ENCODE peak calls at places on chromosomes 3 and 15, in nine cellular contexts. One of them, this sample, is unnamed.

GRCh38 chr15:67433495-67434099 is 87.3 kb upstream of the C15orf61 start:
- DNase-seq in Calu3: peak
- DNase-seq in OCI-M1: peak
- DNase-seq in GM18507: peak
- DNase-seq in stimulated activated CD4-positive, alpha-beta T cell treated with anti-CD3 and anti-CD28 coated beads, Interleukin-2, amount 100 ng/mL, for 48 hours: peak
- DNase-seq in activated effector memory CD4-positive, alpha-beta T cell treated with Interleukin-2 at 50 U/mL for 16 hours: no peak
- DNase-seq in A172: peak
- DNase-seq in colonic mucosa: peak
- DNase-seq in left cardiac atrium: peak
- DNase-seq in this sample: peak

GRCh38 chr3:111904376-111905241 is 45.5 kb downstream of the PHLDB2 start:
- DNase-seq in A172: peak
- DNase-seq in OCI-M1: peak
- DNase-seq in GM18507: no peak
- DNase-seq in activated effector memory CD4-positive, alpha-beta T cell treated with Interleukin-2 at 50 U/mL for 16 hours: no peak
- DNase-seq in stimulated activated CD4-positive, alpha-beta T cell treated with anti-CD3 and anti-CD28 coated beads, Interleukin-2, amount 100 ng/mL, for 48 hours: no peak
- DNase-seq in Calu3: peak
- DNase-seq in left cardiac atrium: no peak
- DNase-seq in colonic mucosa: no peak
- DNase-seq in this sample: no peak

GRCh38 chr3:9727041-9727595 is 4.4 kb upstream of the BRPF1 start:
- DNase-seq in OCI-M1: peak
- DNase-seq in A172: no peak
- DNase-seq in Calu3: peak
- DNase-seq in left cardiac atrium: no peak
- DNase-seq in activated effector memory CD4-positive, alpha-beta T cell treated with Interleukin-2 at 50 U/mL for 16 hours: peak
- DNase-seq in stimulated activated CD4-positive, alpha-beta T cell treated with anti-CD3 and anti-CD28 coated beads, Interleukin-2, amount 100 ng/mL, for 48 hours: peak
- DNase-seq in GM18507: no peak
- DNase-seq in colonic mucosa: no peak
- DNase-seq in this sample: peak

GRCh38 chr15:59492389-59493377 is 54.7 kb downstream of the FAM81A start:
- DNase-seq in stimulated activated CD4-positive, alpha-beta T cell treated with anti-CD3 and anti-CD28 coated beads, Interleukin-2, amount 100 ng/mL, for 48 hours: peak
- DNase-seq in GM18507: no peak
- DNase-seq in activated effector memory CD4-positive, alpha-beta T cell treated with Interleukin-2 at 50 U/mL for 16 hours: peak
- DNase-seq in Calu3: peak
- DNase-seq in OCI-M1: peak
- DNase-seq in A172: peak
- DNase-seq in colonic mucosa: peak
- DNase-seq in left cardiac atrium: peak
- DNase-seq in this sample: peak

GRCh38 chr3:136141296-136141785 is 54.8 kb downstream of the MSL2 start:
- DNase-seq in activated effector memory CD4-positive, alpha-beta T cell treated with Interleukin-2 at 50 U/mL for 16 hours: no peak
- DNase-seq in colonic mucosa: no peak
- DNase-seq in stimulated activated CD4-positive, alpha-beta T cell treated with anti-CD3 and anti-CD28 coated beads, Interleukin-2, amount 100 ng/mL, for 48 hours: no peak
- DNase-seq in left cardiac atrium: no peak
- DNase-seq in A172: no peak
- DNase-seq in OCI-M1: peak
- DNase-seq in Calu3: no peak
- DNase-seq in GM18507: no peak
- DNase-seq in this sample: no peak

GRCh38 chr3:75631541-75631940 is 32.6 kb upstream of the FRG2C start:
- DNase-seq in stimulated activated CD4-positive, alpha-beta T cell treated with anti-CD3 and anti-CD28 coated beads, Interleukin-2, amount 100 ng/mL, for 48 hours: no peak
- DNase-seq in A172: no peak
- DNase-seq in colonic mucosa: no peak
- DNase-seq in GM18507: no peak
- DNase-seq in left cardiac atrium: no peak
- DNase-seq in activated effector memory CD4-positive, alpha-beta T cell treated with Interleukin-2 at 50 U/mL for 16 hours: no peak
- DNase-seq in OCI-M1: no peak
- DNase-seq in Calu3: no peak
- DNase-seq in this sample: no peak

GRCh38 chr15:52796228-52796521 is 6.0 kb upstream of the ONECUT1 start:
- DNase-seq in A172: no peak
- DNase-seq in OCI-M1: no peak
- DNase-seq in left cardiac atrium: no peak
- DNase-seq in Calu3: no peak
- DNase-seq in stimulated activated CD4-positive, alpha-beta T cell treated with anti-CD3 and anti-CD28 coated beads, Interleukin-2, amount 100 ng/mL, for 48 hours: no peak
- DNase-seq in activated effector memory CD4-positive, alpha-beta T cell treated with Interleukin-2 at 50 U/mL for 16 hours: no peak
- DNase-seq in colonic mucosa: no peak
- DNase-seq in GM18507: no peak
- DNase-seq in this sample: no peak

GRCh38 chr3:97764186-97765055 is at the start of gene ARL6:
- DNase-seq in left cardiac atrium: peak
- DNase-seq in Calu3: peak
- DNase-seq in stimulated activated CD4-positive, alpha-beta T cell treated with anti-CD3 and anti-CD28 coated beads, Interleukin-2, amount 100 ng/mL, for 48 hours: peak
- DNase-seq in GM18507: peak
- DNase-seq in A172: peak
- DNase-seq in activated effector memory CD4-positive, alpha-beta T cell treated with Interleukin-2 at 50 U/mL for 16 hours: peak
- DNase-seq in colonic mucosa: peak
- DNase-seq in OCI-M1: peak
- DNase-seq in this sample: peak

GRCh38 chr15:100170280-100170654 is 171.5 kb downstream of the ADAMTS17 start:
- DNase-seq in activated effector memory CD4-positive, alpha-beta T cell treated with Interleukin-2 at 50 U/mL for 16 hours: no peak
- DNase-seq in OCI-M1: no peak
- DNase-seq in colonic mucosa: no peak
- DNase-seq in Calu3: no peak
- DNase-seq in A172: no peak
- DNase-seq in left cardiac atrium: no peak
- DNase-seq in stimulated activated CD4-positive, alpha-beta T cell treated with anti-CD3 and anti-CD28 coated beads, Interleukin-2, amount 100 ng/mL, for 48 hours: peak
- DNase-seq in GM18507: no peak
- DNase-seq in this sample: peak

GRCh38 chr3:190911382-190911781 is 48.9 kb upstream of the GMNC start:
- DNase-seq in A172: peak
- DNase-seq in GM18507: no peak
- DNase-seq in activated effector memory CD4-positive, alpha-beta T cell treated with Interleukin-2 at 50 U/mL for 16 hours: no peak
- DNase-seq in OCI-M1: no peak
- DNase-seq in left cardiac atrium: no peak
- DNase-seq in colonic mucosa: no peak
- DNase-seq in stimulated activated CD4-positive, alpha-beta T cell treated with anti-CD3 and anti-CD28 coated beads, Interleukin-2, amount 100 ng/mL, for 48 hours: no peak
- DNase-seq in Calu3: no peak
- DNase-seq in this sample: no peak

GRCh38 chr15:67504796-67505195 is 16.1 kb upstream of the C15orf61 start:
- DNase-seq in left cardiac atrium: no peak
- DNase-seq in activated effector memory CD4-positive, alpha-beta T cell treated with Interleukin-2 at 50 U/mL for 16 hours: no peak
- DNase-seq in A172: peak
- DNase-seq in stimulated activated CD4-positive, alpha-beta T cell treated with anti-CD3 and anti-CD28 coated beads, Interleukin-2, amount 100 ng/mL, for 48 hours: no peak
- DNase-seq in colonic mucosa: no peak
- DNase-seq in OCI-M1: no peak
- DNase-seq in GM18507: no peak
- DNase-seq in Calu3: no peak
- DNase-seq in this sample: no peak

GRCh38 chr15:60646595-60646994 is 167.7 kb upstream of the ICE2 start:
- DNase-seq in OCI-M1: no peak
- DNase-seq in left cardiac atrium: no peak
- DNase-seq in colonic mucosa: no peak
- DNase-seq in A172: no peak
- DNase-seq in GM18507: no peak
- DNase-seq in Calu3: no peak
- DNase-seq in stimulated activated CD4-positive, alpha-beta T cell treated with anti-CD3 and anti-CD28 coated beads, Interleukin-2, amount 100 ng/mL, for 48 hours: no peak
- DNase-seq in activated effector memory CD4-positive, alpha-beta T cell treated with Interleukin-2 at 50 U/mL for 16 hours: no peak
- DNase-seq in this sample: no peak

GRCh38 chr3:99108508-99108907 is 207.0 kb upstream of the DCBLD2 start:
- DNase-seq in stimulated activated CD4-positive, alpha-beta T cell treated with anti-CD3 and anti-CD28 coated beads, Interleukin-2, amount 100 ng/mL, for 48 hours: no peak
- DNase-seq in activated effector memory CD4-positive, alpha-beta T cell treated with Interleukin-2 at 50 U/mL for 16 hours: no peak
- DNase-seq in Calu3: peak
- DNase-seq in GM18507: no peak
- DNase-seq in left cardiac atrium: no peak
- DNase-seq in colonic mucosa: no peak
- DNase-seq in OCI-M1: peak
- DNase-seq in A172: peak
- DNase-seq in this sample: no peak

GRCh38 chr3:32440481-32441350 is 49.1 kb downstream of the CMTM7 start:
- DNase-seq in left cardiac atrium: no peak
- DNase-seq in activated effector memory CD4-positive, alpha-beta T cell treated with Interleukin-2 at 50 U/mL for 16 hours: no peak
- DNase-seq in GM18507: no peak
- DNase-seq in Calu3: no peak
- DNase-seq in stimulated activated CD4-positive, alpha-beta T cell treated with anti-CD3 and anti-CD28 coated beads, Interleukin-2, amount 100 ng/mL, for 48 hours: no peak
- DNase-seq in A172: no peak
- DNase-seq in colonic mucosa: peak
- DNase-seq in OCI-M1: no peak
- DNase-seq in this sample: no peak

This sample was measured in small intestine.